ENCODE peak calls at places on chromosomes 13 and 19, in four cellular contexts. One of them, this sample, is unnamed.
A peak's percentile ranks its signal among the peaks of the same experiment; 100 is the strongest.

GRCh38 chr19:45556835-45557234 is 27.8 kb downstream of the OPA3 start:
- DNase-seq in left lung: no peak
- DNase-seq in stomach: no peak
- DNase-seq in heart left ventricle: peak; percentile 55
- DNase-seq in this sample: no peak

GRCh38 chr19:18675779-18676178 is 7.7 kb upstream of the CRTC1 start:
- DNase-seq in stomach: no peak
- DNase-seq in heart left ventricle: no peak
- DNase-seq in left lung: no peak
- DNase-seq in this sample: no peak

GRCh38 chr13:51502206-51502651 is 49.4 kb upstream of the INTS6 start:
- DNase-seq in heart left ventricle: no peak
- DNase-seq in left lung: no peak
- DNase-seq in stomach: no peak
- DNase-seq in this sample: no peak

GRCh38 chr19:48806518-48806817 is 4.4 kb downstream of the BCAT2 start:
- DNase-seq in left lung: no peak
- DNase-seq in stomach: peak; percentile 42
- DNase-seq in heart left ventricle: no peak
- DNase-seq in this sample: no peak

GRCh38 chr19:39810424-39810823 is 23.5 kb downstream of the DYRK1B start:
- DNase-seq in left lung: no peak
- DNase-seq in heart left ventricle: no peak
- DNase-seq in stomach: no peak
- DNase-seq in this sample: no peak

GRCh38 chr13:34361528-34361927 is 543.6 kb downstream of the RFC3 start:
- DNase-seq in heart left ventricle: no peak
- DNase-seq in stomach: no peak
- DNase-seq in left lung: no peak
- DNase-seq in this sample: no peak

GRCh38 chr13:78256479-78256878 is 337.8 kb upstream of the EDNRB start:
- DNase-seq in stomach: no peak
- DNase-seq in heart left ventricle: no peak
- DNase-seq in left lung: no peak
- DNase-seq in this sample: peak; percentile 83

GRCh38 chr13:37587236-37587635 is 11.3 kb downstream of the POSTN start:
- DNase-seq in stomach: no peak
- DNase-seq in left lung: no peak
- DNase-seq in heart left ventricle: no peak
- DNase-seq in this sample: no peak

GRCh38 chr13:101917475-101917810 is 465.0 kb downstream of the ITGBL1 start:
- DNase-seq in stomach: no peak
- DNase-seq in heart left ventricle: no peak
- DNase-seq in left lung: peak; percentile 62
- DNase-seq in this sample: no peak

GRCh38 chr19:22622901-22623840 is 11.0 kb upstream of the ZNF492 start:
- DNase-seq in left lung: no peak
- DNase-seq in heart left ventricle: peak; percentile 38
- DNase-seq in stomach: no peak
- DNase-seq in this sample: no peak

GRCh38 chr19:4647676-4648644 is 8.6 kb downstream of the TNFAIP8L1 start:
- DNase-seq in left lung: no peak
- DNase-seq in heart left ventricle: peak; percentile 85
- DNase-seq in stomach: no peak
- DNase-seq in this sample: no peak

GRCh38 chr19:48053076-48053475 is 9.2 kb upstream of the CABP5 start:
- DNase-seq in stomach: no peak
- DNase-seq in heart left ventricle: no peak
- DNase-seq in left lung: no peak
- DNase-seq in this sample: no peak

GRCh38 chr13:34883381-34883780 is 58.7 kb upstream of the NBEA start:
- DNase-seq in left lung: no peak
- DNase-seq in stomach: no peak
- DNase-seq in heart left ventricle: no peak
- DNase-seq in this sample: no peak

GRCh38 chr19:48258350-48258749 is 2.6 kb upstream of the CARD8 start:
- DNase-seq in left lung: no peak
- DNase-seq in stomach: no peak
- DNase-seq in heart left ventricle: no peak
- DNase-seq in this sample: peak; percentile 3

GRCh38 chr13:112741185-112741755 is 51.4 kb downstream of the ATP11A start:
- DNase-seq in stomach: no peak
- DNase-seq in heart left ventricle: no peak
- DNase-seq in left lung: no peak
- DNase-seq in this sample: no peak

GRCh38 chr13:30038884-30039283 is 188.5 kb upstream of the UBL3 start:
- DNase-seq in heart left ventricle: no peak
- DNase-seq in stomach: no peak
- DNase-seq in left lung: no peak
- DNase-seq in this sample: no peak

GRCh38 chr19:12789098-12789903 is 2.0 kb upstream of the JUNB start:
- DNase-seq in heart left ventricle: no peak
- DNase-seq in stomach: no peak
- DNase-seq in left lung: peak; percentile 55
- DNase-seq in this sample: peak; percentile 90

GRCh38 chr13:29845440-29846056 is 4.9 kb downstream of the UBL3 start:
- DNase-seq in stomach: no peak
- DNase-seq in left lung: no peak
- DNase-seq in heart left ventricle: no peak
- DNase-seq in this sample: peak; percentile 38

GRCh38 chr13:46341112-46341711 is 45.8 kb downstream of the RUBCNL start:
- DNase-seq in heart left ventricle: no peak
- DNase-seq in stomach: no peak
- DNase-seq in left lung: no peak
- DNase-seq in this sample: no peak

GRCh38 chr13:84479656-84480055 is 597.4 kb upstream of the SLITRK1 start:
- DNase-seq in heart left ventricle: no peak
- DNase-seq in stomach: no peak
- DNase-seq in left lung: no peak
- DNase-seq in this sample: no peak

GRCh38 chr13:94198666-94199065 is 280.8 kb downstream of the DCT start:
- DNase-seq in heart left ventricle: no peak
- DNase-seq in left lung: no peak
- DNase-seq in stomach: no peak
- DNase-seq in this sample: no peak

GRCh38 chr19:39133431-39134270 is 8.1 kb downstream of the PAK4 start:
- DNase-seq in heart left ventricle: no peak
- DNase-seq in stomach: peak; percentile 56
- DNase-seq in left lung: peak; percentile 83
- DNase-seq in this sample: peak; percentile 55

GRCh38 chr19:15159251-15159650 is 41.5 kb downstream of the NOTCH3 start:
- DNase-seq in stomach: no peak
- DNase-seq in heart left ventricle: no peak
- DNase-seq in left lung: no peak
- DNase-seq in this sample: no peak

GRCh38 chr19:51128227-51128626 is 3.5 kb downstream of the SIGLEC9 start:
- DNase-seq in left lung: no peak
- DNase-seq in heart left ventricle: no peak
- DNase-seq in stomach: no peak
- DNase-seq in this sample: no peak

GRCh38 chr13:87975035-87975434 is 303.9 kb downstream of the SLITRK5 start:
- DNase-seq in left lung: no peak
- DNase-seq in stomach: no peak
- DNase-seq in heart left ventricle: no peak
- DNase-seq in this sample: no peak

GRCh38 chr13:27295096-27295495 is 24.5 kb downstream of the RASL11A start:
- DNase-seq in left lung: no peak
- DNase-seq in stomach: no peak
- DNase-seq in heart left ventricle: no peak
- DNase-seq in this sample: no peak

GRCh38 chr19:48445256-48445605 is 552 bp upstream of the GRWD1 start:
- DNase-seq in stomach: no peak
- DNase-seq in left lung: no peak
- DNase-seq in heart left ventricle: no peak
- DNase-seq in this sample: no peak

GRCh38 chr13:77981191-77981925 is 62.7 kb upstream of the EDNRB start:
- DNase-seq in left lung: no peak
- DNase-seq in heart left ventricle: no peak
- DNase-seq in stomach: no peak
- DNase-seq in this sample: no peak

GRCh38 chr19:51542699-51543098 is 11.2 kb upstream of the SIGLEC6 start:
- DNase-seq in left lung: no peak
- DNase-seq in stomach: no peak
- DNase-seq in heart left ventricle: no peak
- DNase-seq in this sample: no peak

GRCh38 chr13:40589285-40590109 is 76.9 kb downstream of the FOXO1 start:
- DNase-seq in stomach: no peak
- DNase-seq in heart left ventricle: peak; percentile 68
- DNase-seq in left lung: no peak
- DNase-seq in this sample: no peak

GRCh38 chr19:49921871-49922755 is 6.9 kb upstream of the ATF5 start:
- DNase-seq in stomach: no peak
- DNase-seq in heart left ventricle: no peak
- DNase-seq in left lung: peak; percentile 60
- DNase-seq in this sample: no peak

GRCh38 chr19:492091-492531 is 4.2 kb upstream of the MADCAM1 start:
- DNase-seq in stomach: no peak
- DNase-seq in left lung: peak; percentile 70
- DNase-seq in heart left ventricle: no peak
- DNase-seq in this sample: no peak

GRCh38 chr19:14502334-14503092 is 6.6 kb upstream of the GIPC1 start:
- DNase-seq in left lung: no peak
- DNase-seq in stomach: no peak
- DNase-seq in heart left ventricle: no peak
- DNase-seq in this sample: no peak

GRCh38 chr13:102399791-102400618 is 1.8 kb downstream of the FGF14 start:
- DNase-seq in stomach: no peak
- DNase-seq in left lung: peak; percentile 76
- DNase-seq in heart left ventricle: peak; percentile 25
- DNase-seq in this sample: no peak

GRCh38 chr19:38055655-38056521 is 148.9 kb downstream of the SIPA1L3 start:
- DNase-seq in stomach: no peak
- DNase-seq in heart left ventricle: no peak
- DNase-seq in left lung: peak; percentile 33
- DNase-seq in this sample: no peak

GRCh38 chr13:27406178-27406939 is 18.1 kb upstream of the GTF3A start:
- DNase-seq in left lung: no peak
- DNase-seq in heart left ventricle: no peak
- DNase-seq in stomach: no peak
- DNase-seq in this sample: peak; percentile 82

GRCh38 chr13:30766234-30766633 is 30.9 kb downstream of the ALOX5AP start:
- DNase-seq in heart left ventricle: no peak
- DNase-seq in left lung: no peak
- DNase-seq in stomach: no peak
- DNase-seq in this sample: no peak

GRCh38 chr19:49182848-49183375 is 25.3 kb downstream of the TRPM4 start:
- DNase-seq in stomach: no peak
- DNase-seq in left lung: no peak
- DNase-seq in heart left ventricle: no peak
- DNase-seq in this sample: no peak

GRCh38 chr13:64029343-64030093 is 2613.9 kb upstream of the PCDH20 start:
- DNase-seq in stomach: no peak
- DNase-seq in left lung: peak; percentile 61
- DNase-seq in heart left ventricle: no peak
- DNase-seq in this sample: no peak
- H3K4me3 ChIP-seq in stomach: no peak overlapping the region
- H3K4me3 ChIP-seq in left lung: no peak overlapping the region
- H3K4me3 ChIP-seq in heart left ventricle: no peak overlapping the region
- H3K4me3 ChIP-seq in this sample: no peak overlapping the region

DNA sequence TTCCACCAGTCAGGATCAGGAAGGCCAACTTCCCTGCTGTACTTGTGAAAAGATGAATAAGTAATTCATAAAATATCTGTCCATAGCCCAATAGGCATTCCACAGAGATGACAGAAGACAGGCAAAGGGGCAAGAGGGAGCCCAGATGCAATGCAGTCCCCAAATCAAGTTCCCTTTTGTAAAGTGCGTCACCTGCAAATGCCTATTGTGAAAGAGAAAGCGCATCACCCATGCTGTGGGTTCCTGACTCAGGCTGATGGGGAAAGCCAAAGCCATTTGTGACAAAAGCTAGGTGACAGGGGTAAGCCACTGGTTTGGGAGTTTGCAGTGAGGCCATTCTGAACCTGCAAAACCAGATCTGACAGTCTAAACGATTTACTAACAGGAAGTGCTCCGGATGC is 157.5 kb upstream of the ZNF536 start:
- DNase-seq in left lung: no peak
- DNase-seq in heart left ventricle: no peak
- DNase-seq in stomach: no peak
- DNase-seq in this sample: no peak
- H3K4me1 ChIP-seq in left lung: no peaks in the 10 kb centered on the region
- H3K4me1 ChIP-seq in heart left ventricle: no peaks in the 10 kb centered on the region
- H3K4me1 ChIP-seq in stomach: no peaks in the 10 kb centered on the region
- H3K4me1 ChIP-seq in this sample: no peaks in the 10 kb centered on the region

GRCh38 chr19:16435238-16435911 is 36.4 kb downstream of the EPS15L1 start:
- DNase-seq in left lung: peak; percentile 30
- DNase-seq in stomach: no peak
- DNase-seq in heart left ventricle: peak; percentile 77
- DNase-seq in this sample: no peak
- H3K4me3 ChIP-seq in left lung: no peak overlapping the region
- H3K4me3 ChIP-seq in stomach: no peak overlapping the region
- H3K4me3 ChIP-seq in heart left ventricle: no peak overlapping the region
- H3K4me3 ChIP-seq in this sample: no peak overlapping the region

GRCh38 chr13:114077121-114077937 is 55.1 kb downstream of the RASA3 start:
- DNase-seq in left lung: no peak
- DNase-seq in heart left ventricle: peak; percentile 17
- DNase-seq in stomach: no peak
- DNase-seq in this sample: no peak
- H3K4me1 ChIP-seq in left lung: no peaks in the 10 kb centered on the region
- H3K4me1 ChIP-seq in heart left ventricle: peaks cover 14% of the 10 kb centered on the region
- H3K4me1 ChIP-seq in stomach: peaks cover 21% of the 10 kb centered on the region
- H3K4me1 ChIP-seq in this sample: no peaks in the 10 kb centered on the region

This sample was measured in small intestine.